ENCODE peak calls at places on chromosome 12, in seven cellular contexts. D is stimulated activated CD8-positive, alpha-beta memory T cell treated with anti-CD3 and anti-CD28 coated beads, Interleukin-2, amount 100 ng/mL, for 1 hour; T is dorsolateral prefrontal cortex; E is PC-3; P is epithelial cell of proximal tubule; C is heart left ventricle; Y is stomach. S is an unnamed sample.

GRCh38 chr12:38995249-38995648 is 89.9 kb upstream of the CPNE8 start:
- DNase-seq in E (no peak), C (no peak), D (no peak), Y (no peak), P (no peak), T (no peak), S (no peak)

GRCh38 chr12:64893961-64894360 is 69.5 kb downstream of the TBC1D30 start:
- DNase-seq in P (no peak), D (no peak), E (peak), Y (no peak), T (no peak), C (no peak), S (no peak)

GRCh38 chr12:123115409-123116111 is 35.3 kb downstream of the PITPNM2 start:
- DNase-seq in C (no peak), Y (no peak), E (peak), T (peak), P (no peak), D (no peak), S (no peak)

GRCh38 chr12:121799842-121800693 is 3.7 kb upstream of the SETD1B start:
- DNase-seq in C (peak), T (peak), E (peak), D (peak), P (no peak), Y (peak), S (peak)

GRCh38 chr12:237026-237815 is 23.3 kb upstream of the SLC6A12 start:
- DNase-seq in Y (no peak), C (no peak), T (no peak), D (no peak), E (no peak), P (no peak), S (peak)

GRCh38 chr12:70355972-70356371 is 10.1 kb upstream of the KCNMB4 start:
- DNase-seq in E (no peak), T (no peak), C (no peak), Y (no peak), D (no peak), P (no peak), S (no peak)

GRCh38 chr12:50537538-50537919 is 32.7 kb downstream of the DIP2B start:
- DNase-seq in T (no peak), E (peak), Y (no peak), D (no peak), P (no peak), C (no peak), S (no peak)

GRCh38 chr12:2051700-2052625 is 824 bp upstream of the CACNA1C start:
- DNase-seq in P (no peak), C (no peak), T (no peak), Y (no peak), D (no peak), E (no peak), S (no peak)

GRCh38 chr12:1436996-1437395 is 157.4 kb downstream of the FBXL14 start:
- DNase-seq in Y (no peak), E (no peak), T (no peak), P (no peak), D (no peak), C (no peak), S (no peak)

GRCh38 chr12:107759410-107759809 is 1.5 kb downstream of the PRDM4 start:
- DNase-seq in P (peak), Y (no peak), C (no peak), E (peak), T (no peak), D (no peak), S (no peak)

GRCh38 chr12:113231275-113232231 is 10.3 kb downstream of the TPCN1 start:
- DNase-seq in T (peak), D (no peak), E (no peak), C (no peak), Y (peak), P (peak), S (no peak)

GRCh38 chr12:96294831-96295230 is 100.7 kb downstream of the ELK3 start:
- DNase-seq in T (no peak), C (no peak), E (peak), Y (no peak), P (no peak), D (no peak), S (no peak)

GRCh38 chr12:25051583-25052190 is 102.8 kb upstream of the BCAT1 start:
- DNase-seq in T (no peak), Y (no peak), E (no peak), P (no peak), D (peak), C (no peak), S (no peak)

GRCh38 chr12:96198970-96199369 is 4.8 kb downstream of the ELK3 start:
- DNase-seq in D (no peak), Y (no peak), T (no peak), E (peak), C (no peak), P (peak), S (no peak)

S was measured in type B pancreatic cell.